ENCODE peak calls at places on chromosome 1, in ten cellular contexts. R is breast epithelium, M is GM12878, E is GM12891, A is HepG2, V is GM23338, L is K562, B is GM12892, P is endothelial cell of umbilical vein, F is sigmoid colon. G is an unnamed sample.

GRCh38 chr1:158024737-158025136 is 31.3 kb downstream of the KIRREL1 start:
- DNase-seq in R (no peak), M (no peak), E (no peak), A (no peak), V (no peak), L (no peak), B (no peak), P (no peak), F (no peak), G (no peak)

GRCh38 chr1:68459796-68460195 is 10.0 kb upstream of the RPE65 start:
- DNase-seq in R (no peak), M (no peak), E (no peak), A (no peak), V (no peak), L (no peak), B (no peak), P (peak; percentile 4), F (no peak), G (no peak)

GRCh38 chr1:87478231-87478630 is 149.6 kb downstream of the LMO4 start:
- DNase-seq in R (no peak), M (no peak), E (no peak), A (no peak), V (peak; percentile 69), L (peak; percentile 52), B (no peak), P (no peak), F (no peak), G (no peak)

GRCh38 chr1:221449801-221450470 is 292.0 kb downstream of the DUSP10 start:
- DNase-seq in R (no peak), M (no peak), E (no peak), A (no peak), V (no peak), L (no peak), B (no peak), P (no peak), F (no peak), G (no peak)

GRCh38 chr1:11602424-11602823 is 51.8 kb downstream of the FBXO2 start:
- DNase-seq in R (no peak), M (no peak), E (no peak), A (no peak), V (no peak), L (no peak), B (no peak), P (no peak), F (no peak), G (no peak)

GRCh38 chr1:183238071-183238470 is 52.0 kb downstream of the LAMC2 start:
- DNase-seq in R (no peak), M (no peak), E (no peak), A (no peak), V (no peak), L (no peak), B (no peak), P (peak; percentile 31), F (no peak), G (no peak)

GRCh38 chr1:151238467-151238739 is 16.1 kb upstream of the PSMD4 start:
- DNase-seq in R (no peak), M (no peak), E (no peak), A (no peak), V (no peak), L (no peak), B (no peak), P (no peak), F (no peak), G (no peak)

GRCh38 chr1:52159033-52159789 is 17.3 kb downstream of the ZFYVE9 start:
- DNase-seq in R (no peak), M (no peak), E (no peak), A (no peak), V (no peak), L (no peak), B (no peak), P (no peak), F (no peak), G (no peak)

GRCh38 chr1:21550097-21550496 is 40.9 kb downstream of the ALPL start:
- DNase-seq in R (no peak), M (no peak), E (no peak), A (no peak), V (no peak), L (no peak), B (no peak), P (no peak), F (no peak), G (no peak)

GRCh38 chr1:156592910-156593732 is 1.5 kb downstream of the NAXE start:
- DNase-seq in R (no peak), M (no peak), E (no peak), A (no peak), V (no peak), L (no peak), B (no peak), P (peak; percentile 86), F (no peak), G (no peak)

GRCh38 chr1:201282931-201283829 is at the start of gene PKP1:
- DNase-seq in R (peak; percentile 77), M (no peak), E (no peak), A (no peak), V (peak; percentile 65), L (no peak), B (no peak), P (no peak), F (peak; percentile 58), G (no peak)

GRCh38 chr1:215081566-215082531 is 688 bp upstream of the KCNK2 start:
- DNase-seq in R (no peak), M (no peak), E (no peak), A (no peak), V (peak; percentile 56), L (no peak), B (no peak), P (no peak), F (no peak), G (no peak)

GRCh38 chr1:168287237-168287664 is 6.6 kb downstream of the TBX19 start:
- DNase-seq in R (no peak), M (no peak), E (no peak), A (no peak), V (no peak), L (peak; percentile 84), B (no peak), P (peak; percentile 55), F (no peak), G (no peak)

DNA sequence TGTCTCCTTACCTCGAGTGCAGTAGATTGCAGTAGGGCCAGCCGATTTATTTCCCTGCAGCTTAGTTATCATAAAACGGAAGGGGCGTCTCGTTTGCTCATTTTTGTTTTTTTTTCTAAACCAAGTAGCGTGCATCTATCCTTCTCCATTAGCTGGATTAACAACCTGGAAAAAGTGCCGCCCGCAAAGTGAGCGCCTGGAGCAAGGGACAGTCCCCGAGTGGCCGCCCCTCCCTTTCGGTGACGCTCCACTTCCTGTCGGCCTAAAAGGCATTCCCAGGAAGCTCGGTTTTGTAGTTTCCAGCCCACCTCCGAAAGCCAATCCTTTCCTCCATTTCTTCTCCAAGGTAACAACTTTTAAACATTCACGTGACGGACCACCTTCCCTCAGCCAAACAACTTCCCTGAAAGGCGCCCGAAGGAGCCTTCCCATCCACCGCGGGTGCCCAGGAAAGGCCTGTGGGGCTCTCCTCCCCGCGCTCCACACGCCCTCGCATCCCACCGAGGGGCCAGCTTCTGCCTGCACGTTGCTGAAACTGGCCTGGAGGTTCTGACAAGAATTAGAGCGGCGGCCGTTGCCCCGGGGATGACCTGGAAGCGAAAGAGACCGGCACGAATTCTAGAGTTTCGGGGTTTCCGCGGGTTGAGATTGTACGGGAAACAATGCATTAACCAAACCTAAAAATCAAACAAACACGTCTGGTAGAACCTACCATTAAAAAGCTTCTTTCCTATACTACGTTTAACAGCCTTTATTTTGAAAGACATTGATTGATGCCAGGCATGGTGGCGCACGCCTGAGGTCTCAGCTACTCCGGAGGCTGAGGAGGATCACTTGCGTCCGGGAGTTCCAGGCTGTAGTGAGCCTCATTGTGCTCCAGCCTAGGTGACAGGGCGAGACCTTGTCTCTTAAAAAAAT is at the start of gene EXTL2:
- DNase-seq in R (peak; percentile 80), M (no peak), E (peak; percentile 39), A (peak; percentile 90), V (peak; percentile 95), L (peak; percentile 88), B (peak; percentile 40), P (peak; percentile 84), F (peak; percentile 90), G (peak; percentile 32)
- TF ChIP-seq POLR2AphosphoS5 in R (no peak), M (no peak), E (peak; percentile 22), A (peak; percentile 69), V (peak; percentile 74), L (peak; percentile 40), B (peak; percentile 15), P (peak; percentile 54), F (peak; percentile 55), G (no peak)

DNA sequence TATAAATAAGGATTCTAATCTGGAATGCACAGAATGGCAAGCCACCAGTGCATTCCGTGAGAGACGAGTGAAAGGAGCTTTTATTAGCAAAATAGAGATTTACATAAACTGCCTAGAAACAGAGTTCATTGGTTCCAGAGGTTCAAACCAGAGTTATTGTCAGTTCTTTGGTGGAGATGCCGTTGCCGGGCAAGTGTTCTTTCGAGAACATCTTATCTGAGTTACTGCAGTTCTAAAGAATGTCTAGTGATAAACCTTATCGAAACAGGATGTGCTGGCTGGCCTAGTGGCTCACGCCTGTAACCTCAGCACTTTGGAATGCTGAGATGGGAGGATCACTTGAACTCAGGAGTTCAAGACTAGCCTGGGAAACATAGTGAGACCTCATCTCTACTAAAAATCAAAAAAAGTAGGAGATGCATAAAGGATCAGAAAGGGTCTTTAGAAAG is 19.8 kb upstream of the EVI5 start:
- DNase-seq in R (no peak), M (no peak), E (peak; percentile 27), A (peak; percentile 41), V (peak; percentile 91), L (peak; percentile 92), B (peak; percentile 14), P (peak; percentile 97), F (peak; percentile 65), G (no peak)
- TF ChIP-seq POLR2AphosphoS5 in R (no peak), M (no peak), E (no peak), A (no peak), V (no peak), L (peak; percentile 87), B (no peak), P (peak; percentile 89), F (no peak), G (no peak)

DNA sequence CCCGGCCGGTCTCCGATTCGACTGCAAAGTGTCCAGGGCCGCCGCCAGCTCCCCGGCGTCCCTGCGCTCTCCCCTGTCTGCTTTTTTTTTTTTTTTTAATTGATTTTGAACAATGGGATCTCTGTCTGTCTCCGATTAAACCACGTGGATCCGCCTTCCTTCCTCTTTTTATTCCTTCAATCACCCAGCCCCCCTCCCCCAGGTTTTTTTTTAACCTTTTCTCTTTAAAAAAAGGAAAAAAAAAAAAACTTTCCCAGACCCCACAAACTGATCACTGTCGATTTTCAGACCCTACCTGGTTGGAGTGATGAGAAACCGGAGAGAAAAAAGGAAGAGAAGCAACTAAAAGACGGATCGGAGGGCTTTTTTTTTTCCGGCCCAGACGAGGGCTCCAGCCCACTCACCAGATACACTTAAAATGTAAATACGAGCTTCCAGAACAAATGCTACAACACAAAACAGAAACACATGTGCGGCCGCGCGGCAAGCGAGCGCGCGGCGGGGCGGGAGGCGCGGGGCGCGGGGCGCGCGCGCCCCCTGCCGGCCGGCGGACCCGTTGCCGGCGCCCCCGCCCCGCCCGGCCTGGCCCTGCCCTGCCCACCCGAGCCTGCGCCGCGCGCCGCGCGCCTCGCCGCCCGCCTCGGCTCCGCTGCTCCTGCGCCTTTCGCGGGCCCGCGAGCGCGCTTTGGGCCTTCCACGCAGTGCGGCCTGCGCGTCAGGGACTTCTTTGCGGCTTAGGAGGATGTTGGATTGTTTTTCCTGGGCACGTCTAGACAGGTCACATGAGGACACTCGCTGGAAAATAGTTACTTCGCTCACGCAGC is at the start of gene RCC2:
- DNase-seq in R (peak; percentile 53), M (no peak), E (peak; percentile 81), A (peak; percentile 60), V (peak; percentile 69), L (peak; percentile 87), B (peak; percentile 82), P (peak; percentile 69), F (peak; percentile 81), G (no peak)
- TF ChIP-seq POLR2AphosphoS5 in R (no peak), M (peak; percentile 76), E (peak; percentile 62), A (peak; percentile 71), V (peak; percentile 51), L (peak; percentile 77), B (peak; percentile 53), P (peak; percentile 44), F (peak; percentile 64), G (peak; percentile 44)

GRCh38 chr1:155134858-155135415 is 715 bp upstream of the SLC50A1 start:
- DNase-seq in R (peak; percentile 93), M (no peak), E (no peak), A (peak; percentile 90), V (peak; percentile 70), L (peak; percentile 96), B (no peak), P (peak; percentile 96), F (peak; percentile 95), G (peak; percentile 87)
- TF ChIP-seq POLR2AphosphoS5 in R (no peak), M (no peak), E (no peak), A (peak; percentile 69), V (no peak), L (no peak), B (no peak), P (no peak), F (peak; percentile 76), G (no peak)